ENCODE peak calls at places on chromosome 14, in five cellular contexts. One of them, this sample, is unnamed.

GRCh38 chr14:81511110-81511900 is 22.3 kb downstream of the SEL1L start:
- DNase-seq in GDM1: no peak
- DNase-seq in AG20443: no peak
- DNase-seq in DMS153: no peak
- DNase-seq in stimulated activated CD4-positive, alpha-beta T cell treated with anti-CD3 and anti-CD28 coated beads, Interleukin-2, amount 100 ng/mL, for 48 hours: no peak
- DNase-seq in this sample: no peak

GRCh38 chr14:83463500-83464098 is 1929.9 kb upstream of the SEL1L start:
- DNase-seq in DMS153: peak
- DNase-seq in stimulated activated CD4-positive, alpha-beta T cell treated with anti-CD3 and anti-CD28 coated beads, Interleukin-2, amount 100 ng/mL, for 48 hours: peak
- DNase-seq in GDM1: peak
- DNase-seq in AG20443: peak
- DNase-seq in this sample: no peak

GRCh38 chr14:77097006-77097688 is 911 bp upstream of the CIPC start:
- DNase-seq in DMS153: no peak
- DNase-seq in GDM1: no peak
- DNase-seq in stimulated activated CD4-positive, alpha-beta T cell treated with anti-CD3 and anti-CD28 coated beads, Interleukin-2, amount 100 ng/mL, for 48 hours: no peak
- DNase-seq in AG20443: no peak
- DNase-seq in this sample: no peak

GRCh38 chr14:55302770-55303472 is 31.7 kb downstream of the FBXO34 start:
- DNase-seq in AG20443: no peak
- DNase-seq in DMS153: no peak
- DNase-seq in stimulated activated CD4-positive, alpha-beta T cell treated with anti-CD3 and anti-CD28 coated beads, Interleukin-2, amount 100 ng/mL, for 48 hours: no peak
- DNase-seq in GDM1: no peak
- DNase-seq in this sample: no peak

GRCh38 chr14:99035268-99035667 is 236.7 kb downstream of the BCL11B start:
- DNase-seq in AG20443: peak
- DNase-seq in stimulated activated CD4-positive, alpha-beta T cell treated with anti-CD3 and anti-CD28 coated beads, Interleukin-2, amount 100 ng/mL, for 48 hours: no peak
- DNase-seq in DMS153: peak
- DNase-seq in GDM1: no peak
- DNase-seq in this sample: no peak

GRCh38 chr14:73233564-73233963 is 3.7 kb upstream of the PAPLN start:
- DNase-seq in AG20443: no peak
- DNase-seq in stimulated activated CD4-positive, alpha-beta T cell treated with anti-CD3 and anti-CD28 coated beads, Interleukin-2, amount 100 ng/mL, for 48 hours: no peak
- DNase-seq in GDM1: no peak
- DNase-seq in DMS153: no peak
- DNase-seq in this sample: no peak

GRCh38 chr14:103520657-103521437 is 1.8 kb downstream of the CKB start:
- DNase-seq in DMS153: peak
- DNase-seq in GDM1: peak
- DNase-seq in stimulated activated CD4-positive, alpha-beta T cell treated with anti-CD3 and anti-CD28 coated beads, Interleukin-2, amount 100 ng/mL, for 48 hours: peak
- DNase-seq in AG20443: peak
- DNase-seq in this sample: no peak

GRCh38 chr14:73728106-73729014 is 14.2 kb upstream of the PNMA1 start:
- DNase-seq in DMS153: peak
- DNase-seq in GDM1: peak
- DNase-seq in AG20443: peak
- DNase-seq in stimulated activated CD4-positive, alpha-beta T cell treated with anti-CD3 and anti-CD28 coated beads, Interleukin-2, amount 100 ng/mL, for 48 hours: peak
- DNase-seq in this sample: peak

GRCh38 chr14:94701854-94702370 is 68.0 kb downstream of the GSC start:
- DNase-seq in AG20443: no peak
- DNase-seq in DMS153: no peak
- DNase-seq in stimulated activated CD4-positive, alpha-beta T cell treated with anti-CD3 and anti-CD28 coated beads, Interleukin-2, amount 100 ng/mL, for 48 hours: no peak
- DNase-seq in GDM1: no peak
- DNase-seq in this sample: no peak

GRCh38 chr14:24817638-24818053 is 183.7 kb upstream of the GZMB start:
- DNase-seq in DMS153: peak
- DNase-seq in stimulated activated CD4-positive, alpha-beta T cell treated with anti-CD3 and anti-CD28 coated beads, Interleukin-2, amount 100 ng/mL, for 48 hours: no peak
- DNase-seq in AG20443: peak
- DNase-seq in GDM1: no peak
- DNase-seq in this sample: no peak

GRCh38 chr14:47626151-47627035 is 49.0 kb downstream of the MDGA2 start:
- DNase-seq in DMS153: no peak
- DNase-seq in GDM1: no peak
- DNase-seq in AG20443: no peak
- DNase-seq in stimulated activated CD4-positive, alpha-beta T cell treated with anti-CD3 and anti-CD28 coated beads, Interleukin-2, amount 100 ng/mL, for 48 hours: no peak
- DNase-seq in this sample: no peak

GRCh38 chr14:96299441-96299840 is 43.4 kb downstream of the BDKRB1 start:
- DNase-seq in AG20443: no peak
- DNase-seq in stimulated activated CD4-positive, alpha-beta T cell treated with anti-CD3 and anti-CD28 coated beads, Interleukin-2, amount 100 ng/mL, for 48 hours: no peak
- DNase-seq in GDM1: no peak
- DNase-seq in DMS153: peak
- DNase-seq in this sample: no peak

GRCh38 chr14:21054123-21054767 is 3.4 kb upstream of the RNASE8 start:
- DNase-seq in stimulated activated CD4-positive, alpha-beta T cell treated with anti-CD3 and anti-CD28 coated beads, Interleukin-2, amount 100 ng/mL, for 48 hours: no peak
- DNase-seq in GDM1: no peak
- DNase-seq in DMS153: no peak
- DNase-seq in AG20443: no peak
- DNase-seq in this sample: no peak

GRCh38 chr14:74595006-74595735 is 16.9 kb downstream of the LTBP2 start:
- DNase-seq in GDM1: no peak
- DNase-seq in AG20443: peak
- DNase-seq in DMS153: no peak
- DNase-seq in stimulated activated CD4-positive, alpha-beta T cell treated with anti-CD3 and anti-CD28 coated beads, Interleukin-2, amount 100 ng/mL, for 48 hours: no peak
- DNase-seq in this sample: no peak

GRCh38 chr14:80419339-80419738 is 208.0 kb upstream of the DIO2 start:
- DNase-seq in DMS153: peak
- DNase-seq in AG20443: no peak
- DNase-seq in GDM1: no peak
- DNase-seq in stimulated activated CD4-positive, alpha-beta T cell treated with anti-CD3 and anti-CD28 coated beads, Interleukin-2, amount 100 ng/mL, for 48 hours: no peak
- DNase-seq in this sample: no peak

GRCh38 chr14:36582011-36582873 is at the start of gene NKX2-8:
- DNase-seq in stimulated activated CD4-positive, alpha-beta T cell treated with anti-CD3 and anti-CD28 coated beads, Interleukin-2, amount 100 ng/mL, for 48 hours: no peak
- DNase-seq in GDM1: no peak
- DNase-seq in DMS153: no peak
- DNase-seq in AG20443: no peak
- DNase-seq in this sample: no peak

GRCh38 chr14:104941508-104942365 is 17.1 kb downstream of the PLD4 start:
- DNase-seq in GDM1: no peak
- DNase-seq in AG20443: no peak
- DNase-seq in stimulated activated CD4-positive, alpha-beta T cell treated with anti-CD3 and anti-CD28 coated beads, Interleukin-2, amount 100 ng/mL, for 48 hours: no peak
- DNase-seq in DMS153: no peak
- DNase-seq in this sample: no peak

GRCh38 chr14:98721061-98721460 is 550.9 kb downstream of the BCL11B start:
- DNase-seq in DMS153: no peak
- DNase-seq in GDM1: no peak
- DNase-seq in AG20443: no peak
- DNase-seq in stimulated activated CD4-positive, alpha-beta T cell treated with anti-CD3 and anti-CD28 coated beads, Interleukin-2, amount 100 ng/mL, for 48 hours: no peak
- DNase-seq in this sample: no peak

GRCh38 chr14:106029959-106030358 is 503.6 kb downstream of the TMEM121 start:
- DNase-seq in AG20443: no peak
- DNase-seq in stimulated activated CD4-positive, alpha-beta T cell treated with anti-CD3 and anti-CD28 coated beads, Interleukin-2, amount 100 ng/mL, for 48 hours: no peak
- DNase-seq in GDM1: no peak
- DNase-seq in DMS153: no peak
- DNase-seq in this sample: no peak

GRCh38 chr14:22485178-22485577 is 103.8 kb downstream of the DAD1 start:
- DNase-seq in DMS153: no peak
- DNase-seq in stimulated activated CD4-positive, alpha-beta T cell treated with anti-CD3 and anti-CD28 coated beads, Interleukin-2, amount 100 ng/mL, for 48 hours: no peak
- DNase-seq in GDM1: no peak
- DNase-seq in AG20443: peak
- DNase-seq in this sample: no peak

GRCh38 chr14:62505045-62505444 is 540.2 kb downstream of the KCNH5 start:
- DNase-seq in AG20443: no peak
- DNase-seq in DMS153: no peak
- DNase-seq in GDM1: no peak
- DNase-seq in stimulated activated CD4-positive, alpha-beta T cell treated with anti-CD3 and anti-CD28 coated beads, Interleukin-2, amount 100 ng/mL, for 48 hours: no peak
- DNase-seq in this sample: no peak

GRCh38 chr14:103692159-103692558 is 23.1 kb downstream of the XRCC3 start:
- DNase-seq in AG20443: no peak
- DNase-seq in stimulated activated CD4-positive, alpha-beta T cell treated with anti-CD3 and anti-CD28 coated beads, Interleukin-2, amount 100 ng/mL, for 48 hours: no peak
- DNase-seq in DMS153: no peak
- DNase-seq in GDM1: no peak
- DNase-seq in this sample: no peak

GRCh38 chr14:96797943-96798349 is 764 bp downstream of the VRK1 start:
- DNase-seq in GDM1: no peak
- DNase-seq in stimulated activated CD4-positive, alpha-beta T cell treated with anti-CD3 and anti-CD28 coated beads, Interleukin-2, amount 100 ng/mL, for 48 hours: no peak
- DNase-seq in DMS153: no peak
- DNase-seq in AG20443: peak
- DNase-seq in this sample: no peak

GRCh38 chr14:100669468-100669867 is 57.2 kb upstream of the DLK1 start:
- DNase-seq in stimulated activated CD4-positive, alpha-beta T cell treated with anti-CD3 and anti-CD28 coated beads, Interleukin-2, amount 100 ng/mL, for 48 hours: no peak
- DNase-seq in DMS153: peak
- DNase-seq in GDM1: no peak
- DNase-seq in AG20443: no peak
- DNase-seq in this sample: no peak

GRCh38 chr14:72740966-72741835 is 152.7 kb downstream of the DPF3 start:
- DNase-seq in GDM1: no peak
- DNase-seq in DMS153: no peak
- DNase-seq in stimulated activated CD4-positive, alpha-beta T cell treated with anti-CD3 and anti-CD28 coated beads, Interleukin-2, amount 100 ng/mL, for 48 hours: no peak
- DNase-seq in AG20443: no peak
- DNase-seq in this sample: no peak

GRCh38 chr14:94368956-94369355 is 19.4 kb downstream of the SERPINA1 start:
- DNase-seq in stimulated activated CD4-positive, alpha-beta T cell treated with anti-CD3 and anti-CD28 coated beads, Interleukin-2, amount 100 ng/mL, for 48 hours: no peak
- DNase-seq in GDM1: no peak
- DNase-seq in DMS153: no peak
- DNase-seq in AG20443: no peak
- DNase-seq in this sample: no peak

GRCh38 chr14:50871223-50871622 is 630 bp upstream of the ABHD12B start:
- DNase-seq in GDM1: no peak
- DNase-seq in DMS153: no peak
- DNase-seq in AG20443: no peak
- DNase-seq in stimulated activated CD4-positive, alpha-beta T cell treated with anti-CD3 and anti-CD28 coated beads, Interleukin-2, amount 100 ng/mL, for 48 hours: no peak
- DNase-seq in this sample: no peak

GRCh38 chr14:63045612-63046320 is 508 bp upstream of the KCNH5 start:
- DNase-seq in DMS153: peak
- DNase-seq in AG20443: no peak
- DNase-seq in stimulated activated CD4-positive, alpha-beta T cell treated with anti-CD3 and anti-CD28 coated beads, Interleukin-2, amount 100 ng/mL, for 48 hours: no peak
- DNase-seq in GDM1: no peak
- DNase-seq in this sample: no peak

GRCh38 chr14:71574976-71575375 is 357.3 kb upstream of the RGS6 start:
- DNase-seq in DMS153: no peak
- DNase-seq in AG20443: peak
- DNase-seq in stimulated activated CD4-positive, alpha-beta T cell treated with anti-CD3 and anti-CD28 coated beads, Interleukin-2, amount 100 ng/mL, for 48 hours: no peak
- DNase-seq in GDM1: no peak
- DNase-seq in this sample: no peak